ENCODE peak calls at places on chromosomes 7 and 10, in four cellular contexts. One of them, this sample, is unnamed.

GRCh38 chr10:48938990-48939536 is 577 bp downstream of the LRRC18 start:
- DNase-seq in fibroblast of mammary gland: no peak
- DNase-seq in foreskin fibroblast: no peak
- DNase-seq in MM.1S: no peak
- DNase-seq in this sample: no peak

GRCh38 chr7:157634401-157635147 is 297.8 kb downstream of the DNAJB6 start:
- DNase-seq in MM.1S: no peak
- DNase-seq in fibroblast of mammary gland: no peak
- DNase-seq in foreskin fibroblast: no peak
- DNase-seq in this sample: no peak

GRCh38 chr7:159020987-159021386 is 123.7 kb downstream of the VIPR2 start:
- DNase-seq in foreskin fibroblast: no peak
- DNase-seq in MM.1S: no peak
- DNase-seq in fibroblast of mammary gland: no peak
- DNase-seq in this sample: no peak

GRCh38 chr7:137642467-137642866 is 204.3 kb downstream of the DGKI start:
- DNase-seq in fibroblast of mammary gland: peak
- DNase-seq in foreskin fibroblast: peak
- DNase-seq in MM.1S: no peak
- DNase-seq in this sample: no peak

GRCh38 chr7:98217623-98218582 is 6.7 kb downstream of the BHLHA15 start:
- DNase-seq in fibroblast of mammary gland: no peak
- DNase-seq in foreskin fibroblast: no peak
- DNase-seq in MM.1S: no peak
- DNase-seq in this sample: no peak

GRCh38 chr10:92242380-92242779 is 48.5 kb downstream of the CPEB3 start:
- DNase-seq in MM.1S: no peak
- DNase-seq in fibroblast of mammary gland: no peak
- DNase-seq in foreskin fibroblast: no peak
- DNase-seq in this sample: no peak

GRCh38 chr7:94338921-94339371 is 55.7 kb upstream of the COL1A2 start:
- DNase-seq in fibroblast of mammary gland: peak
- DNase-seq in MM.1S: no peak
- DNase-seq in foreskin fibroblast: peak
- DNase-seq in this sample: no peak

GRCh38 chr7:17369686-17370426 is 71.4 kb downstream of the AHR start:
- DNase-seq in foreskin fibroblast: peak
- DNase-seq in MM.1S: no peak
- DNase-seq in fibroblast of mammary gland: peak
- DNase-seq in this sample: no peak

GRCh38 chr7:100679129-100679926 is 5.8 kb downstream of the GNB2 start:
- DNase-seq in foreskin fibroblast: no peak
- DNase-seq in MM.1S: no peak
- DNase-seq in fibroblast of mammary gland: no peak
- DNase-seq in this sample: no peak

GRCh38 chr10:7045891-7046599 is 364.8 kb downstream of the SFMBT2 start:
- DNase-seq in foreskin fibroblast: no peak
- DNase-seq in MM.1S: peak
- DNase-seq in fibroblast of mammary gland: no peak
- DNase-seq in this sample: no peak

GRCh38 chr10:43194861-43195260 is 56.6 kb downstream of the CSGALNACT2 start:
- DNase-seq in foreskin fibroblast: no peak
- DNase-seq in MM.1S: no peak
- DNase-seq in fibroblast of mammary gland: no peak
- DNase-seq in this sample: no peak

GRCh38 chr7:101488826-101489572 is 126.3 kb downstream of the COL26A1 start:
- DNase-seq in fibroblast of mammary gland: no peak
- DNase-seq in MM.1S: no peak
- DNase-seq in foreskin fibroblast: no peak
- DNase-seq in this sample: no peak

GRCh38 chr10:103854265-103854686 is 1.1 kb downstream of the SH3PXD2A start:
- DNase-seq in fibroblast of mammary gland: peak
- DNase-seq in foreskin fibroblast: no peak
- DNase-seq in MM.1S: no peak
- DNase-seq in this sample: no peak

GRCh38 chr10:62817120-62817762 is 1.1 kb upstream of the EGR2 start:
- DNase-seq in fibroblast of mammary gland: no peak
- DNase-seq in MM.1S: no peak
- DNase-seq in foreskin fibroblast: no peak
- DNase-seq in this sample: peak

GRCh38 chr10:10662720-10663467 is 354.8 kb upstream of the CELF2 start:
- DNase-seq in MM.1S: no peak
- DNase-seq in foreskin fibroblast: no peak
- DNase-seq in fibroblast of mammary gland: no peak
- DNase-seq in this sample: no peak

GRCh38 chr7:80392229-80393169 is 119.4 kb downstream of the GNAT3 start:
- DNase-seq in MM.1S: peak
- DNase-seq in fibroblast of mammary gland: peak
- DNase-seq in foreskin fibroblast: no peak
- DNase-seq in this sample: no peak

DNA sequence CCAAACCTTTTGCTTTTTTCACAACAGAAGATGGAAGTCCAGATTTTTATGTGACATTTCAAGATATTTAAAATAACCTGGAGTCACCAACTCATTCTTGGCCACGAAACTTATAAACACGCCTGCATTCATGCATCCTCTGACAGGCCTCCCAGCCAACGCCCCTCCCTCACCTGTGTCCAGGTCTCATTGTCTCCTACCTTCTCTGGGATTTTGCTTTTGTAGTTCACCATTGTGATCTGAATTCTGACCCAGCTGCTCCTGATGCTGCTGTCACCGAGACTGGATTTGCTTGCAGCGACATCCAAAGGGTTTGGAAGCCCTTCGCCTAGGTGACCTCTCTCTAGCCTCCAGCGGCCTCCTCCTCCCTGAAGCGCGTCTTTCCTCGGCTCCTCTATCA is 10.8 kb downstream of the ZNF467 start:
- DNase-seq in foreskin fibroblast: no peak
- DNase-seq in MM.1S: no peak
- DNase-seq in fibroblast of mammary gland: no peak
- DNase-seq in this sample: no peak
- TF ChIP-seq CTCF in foreskin fibroblast: no peak
- TF ChIP-seq CTCF in MM.1S: no peak
- TF ChIP-seq CTCF in fibroblast of mammary gland: no peak
- TF ChIP-seq CTCF in this sample: no peak

GRCh38 chr7:104415700-104416099 is 87.3 kb downstream of the LHFPL3 start:
- DNase-seq in fibroblast of mammary gland: no peak
- DNase-seq in foreskin fibroblast: no peak
- DNase-seq in MM.1S: no peak
- DNase-seq in this sample: no peak
- TF ChIP-seq CTCF in fibroblast of mammary gland: no peak
- TF ChIP-seq CTCF in foreskin fibroblast: no peak
- TF ChIP-seq CTCF in MM.1S: no peak
- TF ChIP-seq CTCF in this sample: no peak

DNA sequence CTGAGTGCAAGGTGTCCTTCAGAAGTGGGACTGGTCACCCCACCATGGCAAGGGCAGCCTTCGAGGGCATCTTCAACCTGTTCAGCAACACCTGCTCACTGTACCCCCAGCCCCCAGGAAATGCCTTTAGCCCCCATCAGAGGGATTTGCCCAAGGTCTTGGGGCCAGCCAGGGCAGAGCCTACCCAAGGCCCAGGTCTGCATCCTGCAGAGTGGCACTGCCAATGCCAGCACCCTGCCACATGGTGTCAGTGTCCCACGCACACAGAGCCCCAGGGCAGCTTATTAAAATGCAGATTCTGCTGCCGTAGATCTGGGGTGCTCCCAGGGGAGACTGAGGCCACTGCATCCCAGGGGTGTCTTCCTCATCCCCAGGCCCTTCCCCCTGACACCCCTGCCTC is 106.2 kb upstream of the KCTD7 start:
- DNase-seq in MM.1S: no peak
- DNase-seq in fibroblast of mammary gland: peak
- DNase-seq in foreskin fibroblast: no peak
- DNase-seq in this sample: no peak
- TF ChIP-seq CTCF in MM.1S: no peak
- TF ChIP-seq CTCF in fibroblast of mammary gland: peak
- TF ChIP-seq CTCF in foreskin fibroblast: peak
- TF ChIP-seq CTCF in this sample: no peak

DNA sequence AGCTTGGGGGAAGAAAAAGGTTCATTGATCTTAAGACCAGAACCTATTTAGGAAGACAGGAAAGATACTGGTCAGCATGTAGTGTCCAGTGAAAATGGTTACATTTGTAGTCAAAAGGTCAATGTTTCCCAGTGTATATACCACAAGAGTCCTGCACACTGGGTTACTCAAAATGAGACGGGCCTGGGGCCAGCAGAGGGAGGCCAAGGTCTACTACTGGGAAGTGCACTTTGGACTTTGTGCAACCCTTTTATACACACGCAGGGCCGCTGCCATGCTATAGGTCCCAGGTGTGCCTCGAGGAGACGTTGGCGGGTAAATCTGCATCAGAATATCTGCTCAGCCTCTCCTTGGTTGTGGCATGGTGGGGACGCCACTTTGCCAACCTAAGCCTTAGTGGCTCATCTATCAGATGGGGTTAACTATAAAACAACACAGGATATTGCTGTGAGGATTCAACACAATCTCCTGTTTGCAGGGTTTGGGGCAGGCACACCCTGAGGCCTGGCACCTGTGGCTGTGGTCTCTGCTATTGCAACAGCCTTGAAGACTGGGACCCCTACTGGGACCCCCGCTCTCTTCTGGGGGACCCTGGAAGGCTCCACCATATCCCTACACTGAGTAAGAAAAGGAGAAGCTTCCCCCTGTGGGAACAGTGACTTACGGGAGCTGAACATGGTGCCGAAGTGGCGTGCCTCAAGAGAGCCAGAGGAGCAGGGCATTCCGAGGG is 19.7 kb downstream of the CLRN3 start:
- DNase-seq in foreskin fibroblast: no peak
- DNase-seq in MM.1S: no peak
- DNase-seq in fibroblast of mammary gland: peak
- DNase-seq in this sample: no peak
- TF ChIP-seq CTCF in foreskin fibroblast: no peak
- TF ChIP-seq CTCF in MM.1S: no peak
- TF ChIP-seq CTCF in fibroblast of mammary gland: peak
- TF ChIP-seq CTCF in this sample: no peak

DNA sequence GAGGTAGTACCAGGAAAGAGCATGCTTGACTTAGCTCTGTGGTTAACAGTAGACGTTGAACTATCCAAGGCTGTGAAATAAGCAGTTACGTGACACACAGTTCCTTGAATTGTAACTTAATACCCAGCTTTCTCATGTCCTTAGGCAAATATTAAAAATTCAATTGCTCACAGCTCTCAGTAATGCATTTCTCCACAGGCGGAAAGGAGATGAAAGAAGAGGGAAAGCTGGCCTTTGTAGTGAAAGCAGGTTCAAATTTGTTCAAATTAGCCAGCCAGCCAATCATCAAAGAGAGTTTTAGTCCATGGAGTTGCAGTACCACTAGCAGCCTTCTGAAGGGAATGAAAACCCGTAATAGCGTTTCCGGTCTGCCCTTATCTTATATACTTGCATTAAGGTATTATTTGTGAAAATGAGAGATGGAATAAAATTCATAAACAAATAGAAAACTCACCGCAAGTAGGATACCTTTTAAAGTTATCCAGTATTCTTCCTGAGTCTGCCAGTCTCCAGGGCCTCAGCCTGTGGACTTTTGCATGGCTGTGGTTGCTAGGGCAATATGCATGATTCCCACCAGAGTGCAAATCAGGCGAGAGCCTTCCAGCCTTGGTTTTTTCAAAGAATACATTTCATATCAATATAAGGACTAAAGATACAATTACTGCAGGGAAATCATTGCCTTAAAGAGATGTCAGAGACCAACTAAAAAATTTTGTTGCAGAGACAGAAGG is 795.5 kb downstream of the TNS3 start:
- DNase-seq in fibroblast of mammary gland: peak
- DNase-seq in MM.1S: no peak
- DNase-seq in foreskin fibroblast: peak
- DNase-seq in this sample: no peak
- TF ChIP-seq CTCF in fibroblast of mammary gland: no peak
- TF ChIP-seq CTCF in MM.1S: no peak
- TF ChIP-seq CTCF in foreskin fibroblast: no peak
- TF ChIP-seq CTCF in this sample: no peak

GRCh38 chr10:36209480-36209879 is 567.4 kb upstream of the FZD8 start:
- DNase-seq in foreskin fibroblast: no peak
- DNase-seq in MM.1S: no peak
- DNase-seq in fibroblast of mammary gland: no peak
- DNase-seq in this sample: no peak

DNA sequence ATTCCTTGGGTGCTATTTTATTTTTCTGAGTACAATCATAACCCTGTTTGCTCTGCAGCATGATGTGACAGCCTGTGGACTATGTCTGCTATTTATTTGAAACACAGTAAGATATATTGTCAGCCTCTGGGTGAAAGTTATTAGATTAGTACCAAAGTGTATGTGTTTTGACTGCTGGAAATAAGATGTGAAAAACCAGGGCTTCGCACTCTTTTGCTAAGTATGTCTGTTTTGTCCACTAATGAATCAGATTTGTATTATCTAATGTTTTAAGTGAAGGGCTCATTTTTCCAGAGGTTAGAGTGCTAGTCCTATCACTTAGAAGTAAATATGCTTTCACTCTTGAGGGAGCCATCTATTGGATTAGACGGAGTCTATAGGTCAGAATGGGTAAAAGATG is 569.8 kb upstream of the FZD8 start:
- DNase-seq in fibroblast of mammary gland: no peak
- DNase-seq in MM.1S: no peak
- DNase-seq in foreskin fibroblast: no peak
- DNase-seq in this sample: no peak
- TF ChIP-seq CTCF in fibroblast of mammary gland: no peak
- TF ChIP-seq CTCF in MM.1S: no peak
- TF ChIP-seq CTCF in foreskin fibroblast: no peak
- TF ChIP-seq CTCF in this sample: no peak